ENCODE peak calls at places on chromosomes 13 and 19, in four cellular contexts. One of them, this sample, is unnamed.

GRCh38 chr19:19628499-19629134 is 597 bp upstream of the LPAR2 start:
- DNase-seq in WTC11: peak; percentile 91
- DNase-seq in HS-27A: no peak
- DNase-seq in tibial artery: no peak
- DNase-seq in this sample: no peak

GRCh38 chr13:75180805-75181455 is 301.0 kb downstream of the TBC1D4 start:
- DNase-seq in WTC11: no peak
- DNase-seq in tibial artery: no peak
- DNase-seq in HS-27A: peak; percentile 39
- DNase-seq in this sample: no peak

GRCh38 chr13:49586717-49587116 is 1.4 kb upstream of the RCBTB1 start:
- DNase-seq in HS-27A: no peak
- DNase-seq in WTC11: no peak
- DNase-seq in tibial artery: no peak
- DNase-seq in this sample: no peak

GRCh38 chr19:42113641-42114348 is 18.5 kb downstream of the POU2F2 start:
- DNase-seq in tibial artery: peak; percentile 49
- DNase-seq in HS-27A: peak; percentile 100
- DNase-seq in WTC11: no peak
- DNase-seq in this sample: no peak

GRCh38 chr13:26599885-26600284 is 42.4 kb downstream of the WASF3 start:
- DNase-seq in tibial artery: no peak
- DNase-seq in WTC11: no peak
- DNase-seq in HS-27A: no peak
- DNase-seq in this sample: no peak

GRCh38 chr19:17216058-17216670 is 1.0 kb downstream of the USE1 start:
- DNase-seq in WTC11: no peak
- DNase-seq in tibial artery: no peak
- DNase-seq in HS-27A: no peak
- DNase-seq in this sample: no peak

GRCh38 chr19:54312436-54313362 is at the start of gene LILRA5:
- DNase-seq in HS-27A: no peak
- DNase-seq in WTC11: no peak
- DNase-seq in tibial artery: peak; percentile 60
- DNase-seq in this sample: peak; percentile 19

GRCh38 chr19:38719761-38720558 is 24.3 kb downstream of the CAPN12 start:
- DNase-seq in WTC11: no peak
- DNase-seq in HS-27A: no peak
- DNase-seq in tibial artery: no peak
- DNase-seq in this sample: no peak

GRCh38 chr13:49366841-49367240 is 77.0 kb downstream of the CAB39L start:
- DNase-seq in WTC11: no peak
- DNase-seq in HS-27A: no peak
- DNase-seq in tibial artery: no peak
- DNase-seq in this sample: no peak

GRCh38 chr19:35509018-35509652 is 4.3 kb downstream of the DMKN start:
- DNase-seq in HS-27A: no peak
- DNase-seq in tibial artery: no peak
- DNase-seq in WTC11: peak; percentile 60
- DNase-seq in this sample: no peak

GRCh38 chr19:40278361-40279045 is 6.6 kb downstream of the AKT2 start:
- DNase-seq in tibial artery: no peak
- DNase-seq in WTC11: no peak
- DNase-seq in HS-27A: no peak
- DNase-seq in this sample: no peak

GRCh38 chr19:51016798-51017683 is 2.5 kb downstream of the KLK10 start:
- DNase-seq in HS-27A: no peak
- DNase-seq in tibial artery: no peak
- DNase-seq in WTC11: peak; percentile 92
- DNase-seq in this sample: peak; percentile 68

GRCh38 chr13:112605531-112605990 is 17.6 kb upstream of the TUBGCP3 start:
- DNase-seq in WTC11: no peak
- DNase-seq in HS-27A: no peak
- DNase-seq in tibial artery: no peak
- DNase-seq in this sample: no peak

GRCh38 chr19:47312366-47313006 is 2.8 kb downstream of the C5AR1 start:
- DNase-seq in tibial artery: no peak
- DNase-seq in HS-27A: no peak
- DNase-seq in WTC11: no peak
- DNase-seq in this sample: no peak

GRCh38 chr19:55552620-55553019 is 7.3 kb upstream of the SBK3 start:
- DNase-seq in HS-27A: peak; percentile 92
- DNase-seq in tibial artery: no peak
- DNase-seq in WTC11: no peak
- DNase-seq in this sample: no peak

GRCh38 chr19:51750381-51751124 is 1.1 kb downstream of the FPR1 start:
- DNase-seq in WTC11: no peak
- DNase-seq in tibial artery: no peak
- DNase-seq in HS-27A: no peak
- DNase-seq in this sample: no peak

GRCh38 chr19:29672933-29673336 is 7.7 kb downstream of the PLEKHF1 start:
- DNase-seq in tibial artery: no peak
- DNase-seq in HS-27A: no peak
- DNase-seq in WTC11: no peak
- DNase-seq in this sample: no peak

GRCh38 chr19:17246681-17247425 is 1.1 kb upstream of the NR2F6 start:
- DNase-seq in HS-27A: no peak
- DNase-seq in tibial artery: no peak
- DNase-seq in WTC11: no peak
- DNase-seq in this sample: peak; percentile 46

GRCh38 chr19:19624032-19624570 is 3.9 kb downstream of the LPAR2 start:
- DNase-seq in WTC11: no peak
- DNase-seq in HS-27A: no peak
- DNase-seq in tibial artery: no peak
- DNase-seq in this sample: no peak

GRCh38 chr19:18473003-18473705 is 35.2 kb upstream of the ISYNA1 start:
- DNase-seq in WTC11: no peak
- DNase-seq in tibial artery: no peak
- DNase-seq in HS-27A: no peak
- DNase-seq in this sample: no peak

GRCh38 chr19:4233282-4233853 is 4.0 kb downstream of the EBI3 start:
- DNase-seq in tibial artery: no peak
- DNase-seq in WTC11: peak; percentile 84
- DNase-seq in HS-27A: no peak
- DNase-seq in this sample: no peak

GRCh38 chr19:45769821-45770191 is 754 bp upstream of the SIX5 start:
- DNase-seq in tibial artery: peak; percentile 54
- DNase-seq in WTC11: peak; percentile 38
- DNase-seq in HS-27A: peak; percentile 42
- DNase-seq in this sample: peak; percentile 56

GRCh38 chr19:2251577-2252480 is 2.7 kb downstream of the AMH start:
- DNase-seq in WTC11: no peak
- DNase-seq in tibial artery: no peak
- DNase-seq in HS-27A: no peak
- DNase-seq in this sample: no peak

GRCh38 chr13:99991806-99992242 is 10.2 kb downstream of the ZIC2 start:
- DNase-seq in HS-27A: no peak
- DNase-seq in tibial artery: no peak
- DNase-seq in WTC11: peak; percentile 51
- DNase-seq in this sample: no peak

GRCh38 chr19:45340899-45341453 is 426 bp downstream of the KLC3 start:
- DNase-seq in WTC11: peak; percentile 41
- DNase-seq in tibial artery: no peak
- DNase-seq in HS-27A: no peak
- DNase-seq in this sample: no peak

GRCh38 chr19:41437944-41438574 is 1.7 kb downstream of the DMAC2 start:
- DNase-seq in WTC11: no peak
- DNase-seq in HS-27A: no peak
- DNase-seq in tibial artery: no peak
- DNase-seq in this sample: no peak

GRCh38 chr19:16922592-16922934 is 33.8 kb downstream of the F2RL3 start:
- DNase-seq in tibial artery: no peak
- DNase-seq in WTC11: no peak
- DNase-seq in HS-27A: no peak
- DNase-seq in this sample: no peak

GRCh38 chr19:16087940-16088339 is 11.6 kb downstream of the TPM4 start:
- DNase-seq in tibial artery: no peak
- DNase-seq in HS-27A: no peak
- DNase-seq in WTC11: no peak
- DNase-seq in this sample: no peak

GRCh38 chr19:38213911-38214625 is 10.0 kb downstream of the DPF1 start:
- DNase-seq in WTC11: no peak
- DNase-seq in tibial artery: no peak
- DNase-seq in HS-27A: no peak
- DNase-seq in this sample: no peak

GRCh38 chr19:53980553-53981407 is 10.7 kb upstream of the CACNG6 start:
- DNase-seq in tibial artery: no peak
- DNase-seq in WTC11: peak; percentile 97
- DNase-seq in HS-27A: peak; percentile 70
- DNase-seq in this sample: no peak